ENCODE peak calls at places on chromosomes 5 and 9, in six cellular contexts. One of them, this sample, is unnamed.

GRCh38 chr9:6931913-6932312 is 174.1 kb downstream of the KDM4C start:
- DNase-seq in GM20000: no peak
- DNase-seq in SJSA1: no peak
- DNase-seq in ecto neural progenitor cell: no peak
- DNase-seq in AG09309: no peak
- DNase-seq in nucleus accumbens: no peak
- DNase-seq in this sample: no peak

GRCh38 chr9:129301941-129302340 is 123.9 kb upstream of the IER5L start:
- DNase-seq in AG09309: no peak
- DNase-seq in ecto neural progenitor cell: no peak
- DNase-seq in nucleus accumbens: no peak
- DNase-seq in SJSA1: no peak
- DNase-seq in GM20000: no peak
- DNase-seq in this sample: no peak

GRCh38 chr5:140295414-140295813 is 7.5 kb downstream of the PFDN1 start:
- DNase-seq in ecto neural progenitor cell: no peak
- DNase-seq in SJSA1: peak; percentile 88
- DNase-seq in GM20000: no peak
- DNase-seq in nucleus accumbens: no peak
- DNase-seq in AG09309: peak; percentile 67
- DNase-seq in this sample: peak; percentile 67

GRCh38 chr5:141084487-141084989 is 9.9 kb upstream of the PCDHB2 start:
- DNase-seq in ecto neural progenitor cell: peak; percentile 69
- DNase-seq in GM20000: no peak
- DNase-seq in nucleus accumbens: no peak
- DNase-seq in AG09309: peak; percentile 31
- DNase-seq in SJSA1: peak; percentile 52
- DNase-seq in this sample: no peak

GRCh38 chr5:83956386-83956785 is 235.7 kb upstream of the HAPLN1 start:
- DNase-seq in GM20000: no peak
- DNase-seq in SJSA1: no peak
- DNase-seq in ecto neural progenitor cell: no peak
- DNase-seq in nucleus accumbens: no peak
- DNase-seq in AG09309: peak; percentile 24
- DNase-seq in this sample: no peak

GRCh38 chr9:28121353-28121752 is 548.1 kb upstream of the C9orf72 start:
- DNase-seq in nucleus accumbens: no peak
- DNase-seq in AG09309: no peak
- DNase-seq in GM20000: no peak
- DNase-seq in SJSA1: no peak
- DNase-seq in ecto neural progenitor cell: no peak
- DNase-seq in this sample: no peak

GRCh38 chr9:2263665-2264064 is 248.5 kb downstream of the SMARCA2 start:
- DNase-seq in AG09309: no peak
- DNase-seq in ecto neural progenitor cell: no peak
- DNase-seq in nucleus accumbens: no peak
- DNase-seq in GM20000: no peak
- DNase-seq in SJSA1: no peak
- DNase-seq in this sample: no peak

GRCh38 chr5:72760259-72760658 is 56.2 kb upstream of the TNPO1 start:
- DNase-seq in ecto neural progenitor cell: no peak
- DNase-seq in nucleus accumbens: no peak
- DNase-seq in SJSA1: no peak
- DNase-seq in GM20000: no peak
- DNase-seq in AG09309: no peak
- DNase-seq in this sample: no peak

GRCh38 chr9:74122661-74123060 is 374.5 kb upstream of the RORB start:
- DNase-seq in ecto neural progenitor cell: no peak
- DNase-seq in AG09309: no peak
- DNase-seq in nucleus accumbens: no peak
- DNase-seq in SJSA1: no peak
- DNase-seq in GM20000: no peak
- DNase-seq in this sample: no peak

GRCh38 chr9:68832853-68833518 is 127.9 kb downstream of the PIP5K1B start:
- DNase-seq in AG09309: no peak
- DNase-seq in nucleus accumbens: no peak
- DNase-seq in GM20000: no peak
- DNase-seq in SJSA1: no peak
- DNase-seq in ecto neural progenitor cell: no peak
- DNase-seq in this sample: no peak

GRCh38 chr9:80090317-80090716 is 518.6 kb downstream of the TLE4 start:
- DNase-seq in AG09309: no peak
- DNase-seq in GM20000: no peak
- DNase-seq in ecto neural progenitor cell: no peak
- DNase-seq in SJSA1: no peak
- DNase-seq in nucleus accumbens: no peak
- DNase-seq in this sample: no peak

This sample was measured in brain pericyte.